ENCODE peak calls at places on chromosomes 6 and 20, in four cellular contexts. A, M, F and K are unnamed samples. For H3K9me3, the result is how much of the 10 kb centered on the place peaks cover.

GRCh38 chr20:9353916-9354276 is 160.5 kb upstream of the LAMP5 start:
- DNase-seq in A (no peak), M (no peak), F (no peak), K (no peak)

GRCh38 chr6:33746651-33747100 is at the start of gene IP6K3:
- DNase-seq in A (no peak), M (no peak), F (no peak), K (no peak)

GRCh38 chr6:149478631-149479314 is 6.0 kb downstream of the ZC3H12D start:
- DNase-seq in A (no peak), M (no peak), F (no peak), K (no peak)

GRCh38 chr6:84332139-84333034 is 104.9 kb upstream of the CEP162 start:
- DNase-seq in A (no peak), M (no peak), F (no peak), K (no peak)

GRCh38 chr20:49392745-49393144 is 89.7 kb downstream of the KCNB1 start:
- DNase-seq in A (no peak), M (no peak), F (no peak), K (no peak)

GRCh38 chr6:170029416-170030283 is 261.2 kb downstream of the DLL1 start:
- DNase-seq in A (no peak), M (peak), F (no peak), K (no peak)

GRCh38 chr6:118174071-118174470 is 267.0 kb downstream of the SLC35F1 start:
- DNase-seq in A (no peak), M (no peak), F (no peak), K (no peak)

GRCh38 chr20:208937-209566 is 18.0 kb upstream of the DEFB129 start:
- DNase-seq in A (no peak), M (no peak), F (peak), K (no peak)

GRCh38 chr20:33351696-33352095 is 49.6 kb downstream of the CDK5RAP1 start:
- DNase-seq in A (no peak), M (no peak), F (no peak), K (no peak)

GRCh38 chr6:37097335-37097734 is 72.6 kb upstream of the PIM1 start:
- DNase-seq in A (no peak), M (no peak), F (no peak), K (no peak)

GRCh38 chr6:65771946-65772345 is 64.9 kb upstream of the EYS start:
- DNase-seq in A (no peak), M (no peak), F (no peak), K (no peak)

GRCh38 chr20:63706027-63706695 is 1.6 kb downstream of the ARFRP1 start:
- DNase-seq in A (no peak), M (no peak), F (no peak), K (no peak)

GRCh38 chr6:37047421-37047931 is 42.0 kb downstream of the FGD2 start:
- DNase-seq in A (no peak), M (no peak), F (no peak), K (no peak)

GRCh38 chr6:126904176-126904575 is 214.3 kb upstream of the RSPO3 start:
- DNase-seq in A (no peak), M (no peak), F (no peak), K (no peak)

GRCh38 chr20:57881466-57882405 is 171.9 kb upstream of the PMEPA1 start:
- DNase-seq in A (no peak), M (no peak), F (no peak), K (no peak)

GRCh38 chr6:43878823-43879495 is 108.9 kb downstream of the VEGFA start:
- DNase-seq in A (no peak), M (no peak), F (no peak), K (no peak)

GRCh38 chr6:38174315-38174714 is 354.8 kb downstream of the ZFAND3 start:
- DNase-seq in A (no peak), M (no peak), F (no peak), K (peak)

GRCh38 chr6:53793318-53793975 is 1.4 kb upstream of the LRRC1 start:
- DNase-seq in A (peak), M (peak), F (no peak), K (peak)

DNA sequence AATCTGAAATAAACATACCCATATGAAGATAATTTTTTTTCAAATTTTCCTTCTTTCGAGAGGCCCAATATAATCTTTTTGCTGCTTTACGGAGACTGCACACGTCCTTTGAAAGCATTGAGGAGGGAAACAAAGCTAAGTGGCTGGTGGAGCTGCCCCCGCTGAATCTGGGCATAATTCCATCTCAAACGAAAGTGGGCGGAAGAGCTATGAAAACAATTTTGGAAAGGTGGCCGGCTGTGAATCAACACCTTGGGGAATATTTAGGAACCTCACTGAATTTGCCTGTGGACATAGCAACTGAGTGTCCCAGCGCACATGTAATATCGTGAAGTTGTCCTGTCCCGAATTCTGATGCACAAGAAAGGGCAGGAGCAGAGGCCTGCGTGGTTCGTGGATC is 55.6 kb upstream of the SMOC2 start:
- DNase-seq in A (no peak), M (no peak), F (no peak), K (no peak)
- H3K9me3 ChIP-seq in A (under half), M (under half), F (under half), K (under half)

DNA sequence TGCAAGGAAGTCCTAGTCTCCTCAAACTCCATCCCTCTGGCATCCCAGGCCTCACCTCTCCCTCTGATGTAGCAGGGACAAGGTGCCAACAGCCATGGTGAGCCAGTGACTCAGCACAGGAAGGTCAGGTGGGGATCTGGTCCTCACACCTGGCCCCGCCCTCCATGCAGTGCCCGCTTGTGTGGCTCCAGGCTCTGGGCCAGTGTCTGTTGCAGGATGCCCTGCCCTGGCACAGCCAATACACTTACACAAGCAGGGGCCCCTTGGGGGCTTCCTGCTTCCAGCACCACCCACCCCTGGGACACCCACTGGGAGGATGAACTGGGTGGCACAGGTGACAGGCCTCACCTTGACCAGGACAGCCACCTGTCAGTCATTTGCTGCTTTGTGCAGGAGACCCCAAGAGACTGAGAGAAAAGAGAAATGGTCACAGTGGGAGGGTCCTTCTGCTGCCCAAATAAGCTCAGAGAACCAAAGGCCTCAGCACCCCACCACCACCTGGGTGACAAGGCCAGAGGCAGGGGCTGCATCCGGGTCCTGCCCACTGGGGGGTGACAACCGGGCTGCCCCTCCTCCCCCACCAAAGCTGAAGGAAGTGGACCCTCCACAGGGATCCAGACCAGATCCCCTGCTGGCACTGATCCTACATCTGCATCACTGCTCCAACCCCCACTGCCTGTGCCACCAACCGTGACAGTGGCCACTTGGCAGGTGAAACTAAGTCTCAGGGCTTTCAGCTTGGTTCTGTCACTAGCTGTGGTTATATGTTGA is 658.8 kb upstream of the DEFB115 start:
- DNase-seq in A (no peak), M (no peak), F (no peak), K (no peak)
- H3K9me3 ChIP-seq in A (under half), M (under half), F (under half), K (under half)

GRCh38 chr20:20248620-20249200 is 119.2 kb upstream of the INSM1 start:
- DNase-seq in A (no peak), M (no peak), F (no peak), K (no peak)
- H3K9me3 ChIP-seq in A (under half), M (under half), F (under half), K (under half)

DNA sequence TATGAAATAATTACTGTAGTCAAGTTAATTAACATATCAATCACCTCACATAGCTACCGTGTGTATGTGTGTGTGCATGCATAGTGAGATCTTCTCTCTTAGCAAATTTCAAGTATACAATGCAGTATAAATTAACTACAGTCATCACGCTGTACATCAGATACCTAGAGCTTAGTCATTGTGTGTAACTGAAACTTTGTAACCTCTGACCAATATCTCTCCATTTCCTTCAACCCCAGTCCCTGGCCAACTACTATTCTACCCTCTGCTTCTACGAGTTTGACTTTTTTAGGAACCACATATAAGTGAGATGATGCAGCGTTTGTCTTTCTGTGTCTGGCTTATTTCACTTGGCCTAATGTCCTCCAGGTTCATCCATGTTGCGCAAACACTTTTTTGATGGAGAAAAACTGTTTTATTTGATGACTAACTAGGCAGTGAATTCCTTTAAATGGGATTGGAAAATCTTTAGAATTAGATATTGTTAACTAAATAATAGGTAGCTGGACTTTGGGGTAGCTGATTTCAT is 459.5 kb downstream of the DHX35 start:
- DNase-seq in A (no peak), M (no peak), F (no peak), K (no peak)
- H3K9me3 ChIP-seq in A (under half), M (under half), F (under half), K (under half)

DNA sequence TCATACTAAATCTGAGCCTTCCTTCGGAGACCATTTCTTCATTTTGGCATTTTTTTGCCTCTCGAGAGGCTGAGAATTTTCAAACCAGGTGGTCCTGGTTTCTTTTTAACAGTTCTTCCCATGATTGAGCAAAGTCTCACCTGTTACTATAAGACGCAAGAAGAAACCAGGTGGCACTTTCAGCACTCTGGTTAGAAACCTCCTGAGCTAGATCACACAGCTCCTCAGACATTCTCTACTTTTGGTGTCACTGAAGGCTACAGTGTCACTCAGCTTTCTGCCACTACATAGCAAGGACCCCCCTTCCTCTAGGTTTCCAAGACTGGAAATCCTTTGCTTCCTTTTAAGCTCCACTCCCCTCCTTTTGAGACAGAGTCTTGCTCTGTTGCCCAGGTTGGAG is 7.3 kb downstream of the IFNGR1 start:
- DNase-seq in A (no peak), M (no peak), F (no peak), K (no peak)
- H3K9me3 ChIP-seq in A (under half), M (under half), F (under half), K (under half)

DNA sequence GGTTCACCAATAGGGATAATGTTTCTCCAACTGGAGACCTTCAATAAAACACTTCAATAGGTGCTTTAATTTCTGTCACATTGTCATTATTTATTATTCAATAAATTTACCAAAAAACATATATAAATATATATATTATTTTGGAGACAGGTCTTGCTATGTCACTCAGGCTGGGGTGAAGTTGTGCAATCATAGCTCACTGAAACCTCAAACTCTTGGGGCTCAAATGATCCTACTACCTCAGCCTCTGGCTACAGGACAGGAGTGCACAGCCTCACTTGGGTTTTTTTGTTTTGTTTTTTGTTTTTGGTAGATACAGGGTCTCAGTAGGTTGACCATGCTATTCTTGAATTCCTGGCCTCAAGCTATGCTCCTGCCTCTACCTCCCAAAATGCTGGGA is 9.9 kb downstream of the SMLR1 start:
- DNase-seq in A (no peak), M (no peak), F (no peak), K (no peak)
- H3K9me3 ChIP-seq in A (under half), M (under half), F (under half), K (under half)

GRCh38 chr6:88669475-88669874 is 293.9 kb downstream of the RNGTT start:
- DNase-seq in A (no peak), M (no peak), F (no peak), K (no peak)

GRCh38 chr6:88665131-88665530 is 298.3 kb downstream of the RNGTT start:
- DNase-seq in A (no peak), M (no peak), F (no peak), K (no peak)

GRCh38 chr6:88670369-88670768 is 293.0 kb downstream of the RNGTT start:
- DNase-seq in A (no peak), M (no peak), F (no peak), K (no peak)

GRCh38 chr6:88663801-88664200 is 299.6 kb downstream of the RNGTT start:
- DNase-seq in A (no peak), M (no peak), F (no peak), K (no peak)

GRCh38 chr6:88666906-88667305 is 296.5 kb downstream of the RNGTT start:
- DNase-seq in A (no peak), M (no peak), F (no peak), K (no peak)
- H3K9me3 ChIP-seq in A (under half), M (under half), F (under half), K (under half)

GRCh38 chr6:122322824-122323223 is 76.6 kb upstream of the HSF2 start:
- DNase-seq in A (no peak), M (no peak), F (no peak), K (peak)
- H3K9me3 ChIP-seq in A (under half), M (under half), F (under half), K (under half)

DNA sequence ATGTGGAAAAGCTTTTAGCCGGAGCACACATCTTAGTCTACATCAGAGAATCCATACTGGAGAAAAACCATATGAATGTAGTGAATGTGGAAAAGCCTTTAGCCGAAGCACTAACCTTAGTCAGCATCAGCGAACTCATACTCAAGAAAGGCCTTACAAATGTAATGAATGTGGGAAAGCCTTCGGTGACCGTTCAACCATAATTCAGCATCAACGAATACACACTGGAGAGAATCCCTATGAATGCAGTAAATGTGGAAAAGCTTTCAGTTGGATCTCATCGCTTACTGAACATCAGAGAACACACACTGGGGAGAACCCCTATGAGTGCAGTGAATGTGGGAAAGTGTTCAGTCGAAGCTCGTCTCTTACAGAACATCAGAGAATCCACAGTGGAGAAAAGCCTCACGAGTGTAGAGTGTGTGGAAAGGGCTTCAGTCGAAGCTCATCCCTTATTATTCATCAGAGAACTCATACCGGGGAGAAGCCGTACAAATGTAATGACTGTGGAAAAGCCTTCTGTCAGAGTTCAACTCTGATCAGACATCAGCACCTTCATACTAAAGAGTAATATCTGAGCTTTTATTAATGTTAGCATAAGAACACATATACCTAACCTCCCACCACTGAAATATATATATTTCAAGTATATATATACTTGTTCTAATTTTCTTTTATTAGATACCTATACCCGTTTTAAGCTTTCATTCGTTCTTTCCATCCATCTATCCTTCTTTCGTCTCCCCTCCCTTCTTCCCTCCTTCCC is 12.5 kb downstream of the ZNF391 start:
- DNase-seq in A (no peak), M (no peak), F (no peak), K (no peak)
- H3K9me3 ChIP-seq in A (under half), M (under half), F (half or more), K (under half)

DNA sequence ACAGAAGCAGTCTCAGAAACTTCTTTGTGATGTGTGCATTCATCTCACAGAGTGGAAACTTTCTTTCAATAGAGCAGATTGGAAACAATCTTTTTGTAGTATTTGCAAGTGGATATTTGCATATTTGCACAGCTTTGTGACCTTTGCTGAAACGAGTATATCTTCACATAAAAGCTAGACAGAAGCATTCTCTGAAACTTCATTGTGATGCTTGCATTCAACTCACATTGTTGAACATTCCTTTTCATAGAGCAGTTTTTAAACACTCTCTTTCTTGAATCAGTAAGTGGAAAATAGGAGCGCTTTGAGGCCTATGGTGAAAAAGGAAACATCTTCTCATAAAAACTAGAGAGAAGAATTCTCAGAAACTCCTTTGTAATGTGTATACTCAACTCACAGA is 657.9 kb upstream of the ZNF337 start:
- DNase-seq in A (no peak), M (no peak), F (no peak), K (no peak)
- H3K9me3 ChIP-seq in A (under half), M (under half), F (under half), K (under half)